ENCODE peak calls at places on chromosome 3, in four cellular contexts. R, T, M and X are unnamed samples.

GRCh38 chr3:32045091-32045964 is 61.1 kb upstream of the GPD1L start:
- DNase-seq in R (no peak), T (no peak), M (peak), X (no peak)

GRCh38 chr3:157914882-157915281 is 191.3 kb downstream of the SHOX2 start:
- DNase-seq in R (no peak), T (no peak), M (peak), X (no peak)

GRCh38 chr3:122577409-122578028 is at the start of gene PARP15:
- DNase-seq in R (peak), T (peak), M (no peak), X (no peak)

GRCh38 chr3:52712291-52713212 is 6.6 kb downstream of the SPCS1 start:
- DNase-seq in R (no peak), T (no peak), M (no peak), X (no peak)

GRCh38 chr3:181695661-181696491 is 15.8 kb upstream of the SOX2 start:
- DNase-seq in R (no peak), T (no peak), M (no peak), X (no peak)

GRCh38 chr3:144049374-144049773 is 77.8 kb downstream of the DIPK2A start:
- DNase-seq in R (no peak), T (no peak), M (no peak), X (no peak)

GRCh38 chr3:4977001-4977888 is 2.0 kb upstream of the BHLHE40 start:
- DNase-seq in R (peak), T (peak), M (peak), X (peak)

GRCh38 chr3:124887177-124887995 is at the start of gene ITGB5:
- DNase-seq in R (peak), T (no peak), M (peak), X (peak)

GRCh38 chr3:127831723-127832172 is 9.4 kb upstream of the MGLL start:
- DNase-seq in R (peak), T (no peak), M (peak), X (no peak)

GRCh38 chr3:56939759-56940323 is 120.6 kb upstream of the SPATA12 start:
- DNase-seq in R (no peak), T (no peak), M (no peak), X (no peak)

GRCh38 chr3:139317660-139318430 is 26.0 kb upstream of the MRPS22 start:
- DNase-seq in R (no peak), T (no peak), M (no peak), X (no peak)

GRCh38 chr3:126257984-126258383 is 77.6 kb upstream of the ALDH1L1 start:
- DNase-seq in R (no peak), T (no peak), M (no peak), X (no peak)

GRCh38 chr3:119560160-119560559 is 746 bp upstream of the CD80 start:
- DNase-seq in R (no peak), T (no peak), M (no peak), X (no peak)

GRCh38 chr3:100777271-100777670 is 68.0 kb downstream of the TFG start:
- DNase-seq in R (no peak), T (no peak), M (peak), X (no peak)

GRCh38 chr3:16056210-16056607 is 118.3 kb upstream of the GALNT15 start:
- DNase-seq in R (no peak), T (no peak), M (peak), X (no peak)

GRCh38 chr3:134660046-134660441 is 9.2 kb upstream of the KY start:
- DNase-seq in R (no peak), T (no peak), M (no peak), X (no peak)

GRCh38 chr3:98536456-98537017 is 4.8 kb downstream of the GPR15 start:
- DNase-seq in R (no peak), T (no peak), M (no peak), X (no peak)

GRCh38 chr3:63972196-63972595 is 51.1 kb downstream of the PSMD6 start:
- DNase-seq in R (no peak), T (no peak), M (peak), X (no peak)

GRCh38 chr3:193829781-193830180 is 236.8 kb downstream of the OPA1 start:
- DNase-seq in R (no peak), T (no peak), M (peak), X (no peak)

GRCh38 chr3:174023445-174023844 is 625.9 kb downstream of the NLGN1 start:
- DNase-seq in R (no peak), T (no peak), M (no peak), X (no peak)

GRCh38 chr3:50602675-50603191 is 8.8 kb downstream of the CISH start:
- DNase-seq in R (peak), T (no peak), M (no peak), X (no peak)

GRCh38 chr3:38472342-38472741 is 18.7 kb downstream of the ACVR2B start:
- DNase-seq in R (no peak), T (no peak), M (no peak), X (no peak)

GRCh38 chr3:9013782-9014181 is 50.5 kb upstream of the RAD18 start:
- DNase-seq in R (no peak), T (no peak), M (no peak), X (no peak)

GRCh38 chr3:171895890-171896289 is 52.7 kb downstream of the TMEM212 start:
- DNase-seq in R (no peak), T (no peak), M (no peak), X (no peak)

GRCh38 chr3:102195198-102195948 is 239.4 kb upstream of the ZPLD1 start:
- DNase-seq in R (no peak), T (no peak), M (no peak), X (no peak)

GRCh38 chr3:13420051-13420816 is at the start of gene NUP210:
- DNase-seq in R (peak), T (peak), M (no peak), X (no peak)

GRCh38 chr3:72127843-72128242 is 342.9 kb upstream of the PROK2 start:
- DNase-seq in R (no peak), T (no peak), M (peak), X (no peak)

GRCh38 chr3:59482001-59482400 is 432.2 kb upstream of the CFAP20DC start:
- DNase-seq in R (no peak), T (no peak), M (peak), X (no peak)

GRCh38 chr3:140198242-140198641 is 263.3 kb downstream of the CLSTN2 start:
- DNase-seq in R (no peak), T (no peak), M (no peak), X (peak)

GRCh38 chr3:197942956-197943556 is 6.9 kb upstream of the RPL35A start:
- DNase-seq in R (no peak), T (no peak), M (peak), X (peak)

GRCh38 chr3:105997800-105998526 is 129.2 kb upstream of the CBLB start:
- DNase-seq in R (no peak), T (no peak), M (peak), X (no peak)

GRCh38 chr3:52327486-52328290 is 11.6 kb downstream of the DNAH1 start:
- DNase-seq in R (no peak), T (no peak), M (no peak), X (no peak)

GRCh38 chr3:33732394-33732793 is 14.3 kb upstream of the CLASP2 start:
- DNase-seq in R (no peak), T (peak), M (no peak), X (no peak)

GRCh38 chr3:10759495-10759894 is 56.5 kb upstream of the SLC6A11 start:
- DNase-seq in R (no peak), T (no peak), M (no peak), X (no peak)

GRCh38 chr3:68271145-68271544 is 616.7 kb upstream of the SUCLG2 start:
- DNase-seq in R (no peak), T (no peak), M (no peak), X (no peak)

GRCh38 chr3:160577551-160578195 is 12.3 kb upstream of the KPNA4 start:
- DNase-seq in R (no peak), T (no peak), M (peak), X (no peak)